ENCODE peak calls at places on chromosomes 2 and 18, in eight cellular contexts. R is neuronal stem cell; H is cardiac muscle cell; I is GM23338; W is Panc1; Y is BJ; X is HL-60; Z is CD8-positive, alpha-beta T cell. O is an unnamed sample.

GRCh38 chr2:237488901-237489860 is 2.1 kb downstream of the MLPH start:
- DNase-seq in R (no peak), H (no peak), I (no peak), W (no peak), Y (no peak), X (no peak), Z (no peak), O (no peak)

GRCh38 chr2:152573168-152573567 is 144.1 kb downstream of the PRPF40A start:
- DNase-seq in R (no peak), H (peak; percentile 50), I (no peak), W (peak; percentile 62), Y (peak; percentile 54), X (peak; percentile 45), Z (no peak), O (no peak)

GRCh38 chr18:28767781-28768211 is 590.9 kb upstream of the CDH2 start:
- DNase-seq in R (no peak), H (peak; percentile 84), I (no peak), W (no peak), Y (peak; percentile 37), X (no peak), Z (no peak), O (peak; percentile 19)

GRCh38 chr2:186533717-186534116 is 47.7 kb downstream of the ZC3H15 start:
- DNase-seq in R (no peak), H (no peak), I (no peak), W (no peak), Y (no peak), X (no peak), Z (no peak), O (no peak)

GRCh38 chr2:102359527-102359926 is 3.9 kb downstream of the IL18R1 start:
- DNase-seq in R (no peak), H (no peak), I (no peak), W (no peak), Y (no peak), X (no peak), Z (no peak), O (no peak)

GRCh38 chr18:51342815-51343214 is 145.3 kb upstream of the MEX3C start:
- DNase-seq in R (no peak), H (peak; percentile 80), I (no peak), W (no peak), Y (no peak), X (no peak), Z (no peak), O (peak; percentile 10)

GRCh38 chr2:15041429-15041837 is 408.9 kb downstream of the LRATD1 start:
- DNase-seq in R (no peak), H (no peak), I (no peak), W (no peak), Y (no peak), X (no peak), Z (no peak), O (no peak)

GRCh38 chr2:218290316-218291261 is 1.7 kb downstream of the TMBIM1 start:
- DNase-seq in R (no peak), H (no peak), I (no peak), W (no peak), Y (no peak), X (peak; percentile 85), Z (no peak), O (no peak)

GRCh38 chr2:112627060-112628040 is 18.4 kb upstream of the SLC20A1 start:
- DNase-seq in R (no peak), H (peak; percentile 98), I (no peak), W (peak; percentile 54), Y (peak; percentile 73), X (peak; percentile 86), Z (no peak), O (peak; percentile 87)

GRCh38 chr2:162197095-162197825 is 45.2 kb upstream of the GCG start:
- DNase-seq in R (no peak), H (peak; percentile 34), I (no peak), W (no peak), Y (peak; percentile 1), X (no peak), Z (no peak), O (no peak)

GRCh38 chr18:36493349-36494281 is 196.1 kb downstream of the FHOD3 start:
- DNase-seq in R (no peak), H (peak; percentile 88), I (peak; percentile 64), W (no peak), Y (no peak), X (no peak), Z (no peak), O (no peak)

GRCh38 chr2:42435641-42436040 is 58.1 kb downstream of the KCNG3 start:
- DNase-seq in R (no peak), H (no peak), I (no peak), W (no peak), Y (no peak), X (no peak), Z (no peak), O (no peak)

GRCh38 chr2:23465982-23466381 is 81.0 kb downstream of the KLHL29 start:
- DNase-seq in R (no peak), H (peak; percentile 37), I (no peak), W (no peak), Y (no peak), X (peak; percentile 65), Z (no peak), O (no peak)

GRCh38 chr2:224646242-224646846 is 61.2 kb upstream of the CUL3 start:
- DNase-seq in R (no peak), H (peak; percentile 26), I (peak; percentile 57), W (peak; percentile 36), Y (no peak), X (peak; percentile 20), Z (no peak), O (peak; percentile 7)

GRCh38 chr2:223560704-223561435 is 41.3 kb downstream of the SCG2 start:
- DNase-seq in R (no peak), H (no peak), I (peak; percentile 25), W (no peak), Y (no peak), X (no peak), Z (no peak), O (no peak)

GRCh38 chr18:59232309-59233016 is 12.5 kb downstream of the GRP start:
- DNase-seq in R (no peak), H (no peak), I (peak; percentile 80), W (no peak), Y (no peak), X (no peak), Z (no peak), O (no peak)

GRCh38 chr2:181025004-181025403 is 44.6 kb downstream of the UBE2E3 start:
- DNase-seq in R (no peak), H (peak; percentile 30), I (no peak), W (no peak), Y (no peak), X (no peak), Z (no peak), O (no peak)
- H3K4me3 ChIP-seq in R (no peak overlapping the region), H (no peak overlapping the region), I (no peak overlapping the region), W (no peak overlapping the region), Y (no peak overlapping the region), X (no peak overlapping the region), Z (no peak overlapping the region), O (no peak overlapping the region)

DNA sequence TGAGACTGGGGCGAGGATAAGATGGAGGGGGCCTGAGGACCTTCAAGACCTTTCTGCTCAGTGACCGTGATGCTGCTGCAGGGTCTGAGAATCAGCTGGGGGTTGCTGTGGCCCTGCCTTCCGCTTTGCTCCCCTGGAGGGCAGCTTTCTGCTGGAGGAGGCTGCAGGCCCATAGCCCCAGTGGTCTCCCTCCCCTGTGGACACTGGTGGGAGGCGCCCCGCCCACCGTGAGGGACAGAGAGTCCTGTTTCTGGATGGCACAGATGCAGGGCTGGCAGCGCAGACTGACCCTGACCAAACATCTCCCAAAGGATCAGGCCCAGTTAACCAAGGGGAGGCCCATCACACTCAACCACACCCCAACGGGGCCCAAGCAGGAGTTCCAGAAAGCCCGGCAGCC is 42.8 kb downstream of the PLB1 start:
- DNase-seq in R (no peak), H (no peak), I (no peak), W (no peak), Y (no peak), X (no peak), Z (no peak), O (no peak)
- H3K4me3 ChIP-seq in R (no peak overlapping the region), H (no peak overlapping the region), I (no peak overlapping the region), W (no peak overlapping the region), Y (no peak overlapping the region), X (no peak overlapping the region), Z (no peak overlapping the region), O (no peak overlapping the region)

DNA sequence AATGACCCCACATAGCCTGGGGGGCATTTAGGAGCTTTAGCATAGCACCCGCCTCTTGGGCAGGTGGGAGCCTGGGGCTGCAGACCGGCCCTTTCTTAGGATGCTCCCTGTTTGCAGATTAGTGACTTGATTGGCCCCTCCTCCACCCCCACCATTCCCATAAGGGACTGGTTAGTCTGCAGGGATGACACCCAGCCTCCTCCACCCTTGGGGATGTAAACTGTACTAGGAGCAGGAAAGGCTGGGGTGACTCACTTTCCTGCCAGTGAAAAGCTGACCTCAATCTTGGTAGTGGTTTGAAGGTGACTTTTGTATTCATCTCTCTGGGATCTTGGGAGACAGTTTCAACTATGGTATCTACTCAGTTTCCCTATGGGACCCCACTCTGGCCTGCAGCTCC is 24.2 kb downstream of the CTIF start:
- DNase-seq in R (no peak), H (peak; percentile 64), I (no peak), W (no peak), Y (peak; percentile 53), X (no peak), Z (no peak), O (no peak)
- H3K4me3 ChIP-seq in R (no peak overlapping the region), H (no peak overlapping the region), I (no peak overlapping the region), W (no peak overlapping the region), Y (no peak overlapping the region), X (no peak overlapping the region), Z (no peak overlapping the region), O (no peak overlapping the region)

GRCh38 chr2:46569061-46569560 is 89.7 kb downstream of the TMEM247 start:
- DNase-seq in R (no peak), H (peak; percentile 38), I (no peak), W (no peak), Y (peak; percentile 5), X (peak; percentile 74), Z (no peak), O (peak; percentile 7)

GRCh38 chr2:46569766-46570165 is 90.4 kb downstream of the TMEM247 start:
- DNase-seq in R (no peak), H (no peak), I (no peak), W (no peak), Y (no peak), X (no peak), Z (no peak), O (no peak)

GRCh38 chr2:46570396-46570795 is 91.0 kb downstream of the TMEM247 start:
- DNase-seq in R (no peak), H (no peak), I (no peak), W (no peak), Y (no peak), X (no peak), Z (no peak), O (no peak)

GRCh38 chr2:46565364-46565763 is 86.0 kb downstream of the TMEM247 start:
- DNase-seq in R (no peak), H (no peak), I (no peak), W (no peak), Y (no peak), X (no peak), Z (no peak), O (no peak)

DNA sequence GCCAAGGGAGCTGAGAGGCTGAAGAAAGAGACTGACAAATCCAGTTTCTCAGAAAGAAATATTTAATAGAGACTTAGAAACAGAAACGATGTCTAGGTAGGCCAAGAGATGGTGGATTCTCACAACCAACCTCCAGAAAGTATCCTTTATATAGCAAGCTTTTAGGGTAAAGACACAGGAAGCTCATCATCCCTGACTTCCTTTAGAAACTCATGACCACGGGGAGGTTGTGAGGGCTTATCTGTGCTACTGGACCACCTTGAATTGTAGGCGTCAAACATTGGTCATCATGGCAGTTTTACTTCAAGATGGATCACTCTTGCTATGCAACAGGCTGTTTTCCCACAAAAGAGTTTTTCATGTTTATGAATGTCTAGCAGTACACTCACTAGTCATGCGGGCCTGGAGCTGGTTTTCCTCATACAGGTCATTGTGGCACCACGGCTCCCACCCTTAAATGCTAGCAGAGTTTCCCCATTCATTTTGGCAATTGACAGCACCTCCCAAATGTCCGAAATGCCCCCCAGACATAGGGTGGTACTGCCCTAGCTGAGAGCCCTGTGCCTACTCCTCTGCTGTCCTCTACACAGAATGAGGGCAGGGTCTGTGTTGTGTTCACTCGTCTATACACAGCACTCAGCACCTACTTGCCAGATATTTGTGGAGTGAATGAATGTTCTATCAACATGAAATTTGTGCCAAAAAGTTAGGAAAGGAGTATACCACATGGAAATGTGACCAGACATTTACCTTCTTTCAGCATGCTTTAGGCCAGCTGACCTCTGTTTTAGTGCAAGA is 89.0 kb downstream of the TMEM247 start:
- DNase-seq in R (no peak), H (no peak), I (no peak), W (no peak), Y (no peak), X (no peak), Z (no peak), O (no peak)
- H3K4me3 ChIP-seq in R (no peak overlapping the region), H (no peak overlapping the region), I (no peak overlapping the region), W (no peak overlapping the region), Y (no peak overlapping the region), X (no peak overlapping the region), Z (no peak overlapping the region), O (no peak overlapping the region)

O was measured in HFF-Myc.